ENCODE peak calls at places on chromosomes 2 and 18, in nine cellular contexts. N, I, G, K, R, H, S, Y and A are unnamed samples.

GRCh38 chr18:32422185-32422584 is 48.5 kb downstream of the GAREM1 start:
- DNase-seq in Y (no peak), K (no peak), G (no peak), S (no peak), R (no peak), H (no peak), N (no peak), I (no peak), A (no peak)

GRCh38 chr2:184197413-184197812 is 400.9 kb upstream of the ZNF804A start:
- DNase-seq in K (no peak), S (no peak), I (no peak), Y (no peak), H (no peak), G (no peak), N (no peak), R (no peak), A (no peak)

GRCh38 chr2:27955762-27956161 is 65.2 kb downstream of the BABAM2 start:
- DNase-seq in N (no peak), R (no peak), K (no peak), I (no peak), G (no peak), S (no peak), H (no peak), Y (no peak), A (peak; percentile 17)

GRCh38 chr18:68840554-68841263 is 42.8 kb downstream of the CCDC102B start:
- DNase-seq in H (peak; percentile 91), G (no peak), N (peak; percentile 95), S (peak; percentile 30), K (peak; percentile 30), Y (no peak), I (peak; percentile 61), R (no peak), A (peak; percentile 98)

GRCh38 chr2:2848621-2849443 is 517.8 kb upstream of the MYT1L start:
- DNase-seq in N (no peak), R (no peak), S (no peak), Y (no peak), I (peak; percentile 33), H (no peak), K (no peak), G (no peak), A (no peak)

GRCh38 chr18:3094355-3094684 is 81.4 kb upstream of the LPIN2 start:
- DNase-seq in R (no peak), Y (no peak), H (no peak), I (no peak), K (no peak), S (no peak), N (no peak), G (no peak), A (no peak)

GRCh38 chr18:25456284-25456683 is 104.3 kb upstream of the ZNF521 start:
- DNase-seq in G (no peak), I (no peak), K (no peak), H (no peak), Y (no peak), S (peak; percentile 21), N (no peak), R (no peak), A (no peak)

GRCh38 chr18:55206941-55207340 is 247.7 kb upstream of the CCDC68 start:
- DNase-seq in S (no peak), K (no peak), R (no peak), Y (no peak), N (no peak), I (no peak), H (no peak), G (no peak), A (no peak)

GRCh38 chr18:79516441-79516931 is 120.8 kb downstream of the NFATC1 start:
- DNase-seq in G (no peak), S (no peak), R (no peak), Y (no peak), H (no peak), K (no peak), I (no peak), N (no peak), A (no peak)

GRCh38 chr2:137797630-137798029 is 166.6 kb upstream of the HNMT start:
- DNase-seq in G (no peak), I (no peak), Y (no peak), N (no peak), K (no peak), R (no peak), H (no peak), S (no peak), A (no peak)

GRCh38 chr2:240436626-240437180 is 1.2 kb downstream of the GPC1 start:
- DNase-seq in K (no peak), R (no peak), G (no peak), N (peak; percentile 41), S (peak; percentile 70), I (peak; percentile 63), H (peak; percentile 26), Y (peak; percentile 48), A (peak; percentile 31)

GRCh38 chr2:166361351-166362153 is 14.2 kb downstream of the SCN9A start:
- DNase-seq in I (peak; percentile 30), R (peak; percentile 26), H (no peak), Y (no peak), K (no peak), G (no peak), S (peak; percentile 47), N (peak; percentile 76), A (peak; percentile 68)

GRCh38 chr2:139000087-139000486 is 219.9 kb upstream of the NXPH2 start:
- DNase-seq in I (no peak), R (no peak), H (no peak), S (no peak), Y (no peak), K (no peak), G (no peak), N (no peak), A (no peak)

GRCh38 chr2:25250331-25251031 is 82.1 kb upstream of the POMC start:
- DNase-seq in H (peak; percentile 79), S (peak; percentile 62), I (peak; percentile 49), K (no peak), R (no peak), N (peak; percentile 41), G (no peak), Y (no peak), A (peak; percentile 54)

GRCh38 chr18:5632041-5632440 is 88.2 kb upstream of the EPB41L3 start:
- DNase-seq in H (no peak), I (no peak), K (no peak), N (no peak), G (no peak), R (no peak), Y (no peak), S (no peak), A (no peak)
- H3K4me3 ChIP-seq in H (no peak overlapping the region), I (no peak overlapping the region), K (no peak overlapping the region), N (no peak overlapping the region), G (no peak overlapping the region), R (no peak overlapping the region), Y (no peak overlapping the region), S (no peak overlapping the region), A (no peak overlapping the region)

DNA sequence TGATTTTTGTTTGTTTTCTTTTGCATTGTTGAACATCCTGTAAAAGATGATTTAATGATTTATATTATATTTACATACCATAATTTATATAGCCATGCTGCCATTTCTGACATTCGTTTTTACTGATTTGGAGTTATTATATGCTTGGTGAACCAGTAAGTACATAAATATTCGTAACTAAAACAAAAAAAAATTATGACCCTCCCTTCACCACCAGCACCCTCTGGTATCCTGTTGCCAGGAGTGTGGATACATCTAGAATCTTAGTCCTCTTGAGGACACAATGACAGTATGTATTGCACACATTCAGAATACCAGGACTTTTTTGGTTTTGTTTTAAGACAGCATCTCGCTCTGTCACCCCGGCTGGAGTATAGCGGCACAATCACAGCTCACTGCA is 43.9 kb upstream of the B3GNT7 start:
- DNase-seq in S (no peak), G (no peak), Y (no peak), I (no peak), N (no peak), K (no peak), H (no peak), R (no peak), A (no peak)
- TF ChIP-seq CTCF in S (no peak), G (no peak), Y (no peak), I (no peak), N (no peak), K (no peak), H (no peak), R (no peak), A (no peak)

GRCh38 chr2:202169131-202169530 is 69.3 kb downstream of the SUMO1 start:
- DNase-seq in S (no peak), K (no peak), N (no peak), H (no peak), Y (no peak), R (no peak), G (no peak), I (no peak), A (no peak)

GRCh38 chr2:202169826-202170424 is 68.5 kb downstream of the SUMO1 start:
- DNase-seq in Y (no peak), N (no peak), H (no peak), G (no peak), R (no peak), S (no peak), K (no peak), I (no peak), A (no peak)

GRCh38 chr2:202172439-202173191 is 65.8 kb downstream of the SUMO1 start:
- DNase-seq in S (no peak), K (no peak), N (peak; percentile 36), R (peak; percentile 51), I (no peak), Y (no peak), H (no peak), G (no peak), A (no peak)

GRCh38 chr2:202165945-202166344 is 72.5 kb downstream of the SUMO1 start:
- DNase-seq in S (no peak), G (no peak), H (peak; percentile 15), Y (no peak), N (no peak), R (no peak), I (no peak), K (no peak), A (no peak)

DNA sequence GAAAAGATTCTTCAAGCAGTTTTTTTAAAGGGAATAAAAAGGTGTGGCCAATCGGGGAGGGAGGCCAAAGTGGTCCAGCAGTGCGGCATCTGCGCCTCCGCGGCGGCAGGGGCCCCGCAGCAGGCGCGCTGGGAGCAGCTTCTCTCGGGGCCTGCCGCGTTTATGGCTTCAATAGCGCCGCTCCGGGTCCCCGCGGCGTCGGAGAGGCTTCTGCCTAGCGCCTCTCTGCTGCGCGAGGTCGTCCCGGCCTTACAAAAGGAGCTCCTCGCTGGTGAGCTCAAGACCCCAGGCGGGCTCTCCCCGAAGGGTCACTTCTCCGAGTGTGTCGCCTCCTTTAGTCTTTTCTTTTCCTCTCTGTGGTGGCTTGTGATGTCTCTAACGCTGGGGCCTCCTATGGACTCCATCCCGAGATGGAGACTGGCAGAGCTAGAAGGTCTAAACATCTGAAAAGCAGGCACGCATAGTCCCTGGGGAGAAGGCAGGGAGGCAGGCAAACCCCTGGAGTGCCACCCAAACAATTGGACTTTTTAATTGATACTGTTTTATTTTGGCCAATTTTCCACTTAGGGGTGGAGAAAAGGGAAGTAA is 67.1 kb downstream of the SUMO1 start:
- DNase-seq in K (no peak), N (no peak), I (peak; percentile 48), S (peak; percentile 88), H (peak; percentile 23), G (no peak), R (no peak), Y (no peak), A (peak; percentile 22)
- H3K4me3 ChIP-seq in K (peak overlapping the region; percentile 21), N (peak overlapping the region; percentile 45), I (no peak overlapping the region), S (peak overlapping the region; percentile 49), H (peak overlapping the region; percentile 17), G (peak overlapping the region; percentile 66), R (no peak overlapping the region), Y (peak overlapping the region; percentile 48), A (no peak overlapping the region)

DNA sequence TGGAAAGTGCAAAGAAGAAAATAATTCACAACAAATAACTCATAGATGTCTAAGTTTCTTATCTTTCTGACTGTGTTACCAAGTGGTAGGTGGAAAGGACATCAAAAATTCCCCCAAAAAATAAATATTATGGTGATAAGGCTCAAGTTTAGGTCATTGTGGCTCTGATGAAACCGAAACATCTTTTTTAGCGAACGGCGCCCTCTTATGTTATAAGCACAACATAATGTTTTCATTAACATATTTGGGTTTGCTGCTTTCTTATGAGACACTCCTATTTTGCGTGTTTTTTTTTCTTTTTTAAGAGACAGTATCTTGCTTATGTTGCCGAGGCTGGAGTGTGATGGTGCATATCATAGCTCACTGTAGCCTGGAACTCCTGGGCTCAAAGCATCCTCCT is 38.6 kb upstream of the SLC35G4 start:
- DNase-seq in R (peak; percentile 19), I (no peak), K (no peak), S (peak; percentile 29), N (peak; percentile 56), G (no peak), H (peak; percentile 9), Y (no peak), A (peak; percentile 14)
- TF ChIP-seq CTCF in R (no peak), I (peak; percentile 34), K (no peak), S (peak; percentile 48), N (peak; percentile 52), G (no peak), H (peak; percentile 26), Y (no peak), A (no peak)